ENCODE peak calls at places on chromosomes 7 and 10, in nine cellular contexts. One of them, this sample, is unnamed.

GRCh38 chr7:48255046-48255445 is 83.8 kb downstream of the ABCA13 start:
- DNase-seq in mucosa of descending colon: no peak
- DNase-seq in NCI-H1105: no peak
- DNase-seq in MCF 10A: peak; percentile 5
- DNase-seq in endothelial cell: no peak
- DNase-seq in T-helper 2 cell: no peak
- DNase-seq in SW480: no peak
- DNase-seq in stimulated activated naive B cell treated with anti-CD40 and anti-IgM and Interleukin-4, amounts not matched to agents 10 μg/mL and 1 μg/mL and 100 μg/mL, for 72 hours: no peak
- DNase-seq in left ventricle myocardium inferior: no peak
- DNase-seq in this sample: no peak

GRCh38 chr10:116947838-116948529 is 57.0 kb downstream of the SHTN1 start:
- DNase-seq in mucosa of descending colon: no peak
- DNase-seq in endothelial cell: peak; percentile 13
- DNase-seq in T-helper 2 cell: no peak
- DNase-seq in stimulated activated naive B cell treated with anti-CD40 and anti-IgM and Interleukin-4, amounts not matched to agents 10 μg/mL and 1 μg/mL and 100 μg/mL, for 72 hours: no peak
- DNase-seq in NCI-H1105: no peak
- DNase-seq in MCF 10A: peak; percentile 66
- DNase-seq in SW480: peak; percentile 56
- DNase-seq in left ventricle myocardium inferior: no peak
- DNase-seq in this sample: peak; percentile 3

GRCh38 chr7:3754488-3755365 is 453.7 kb downstream of the SDK1 start:
- DNase-seq in T-helper 2 cell: no peak
- DNase-seq in SW480: no peak
- DNase-seq in left ventricle myocardium inferior: no peak
- DNase-seq in stimulated activated naive B cell treated with anti-CD40 and anti-IgM and Interleukin-4, amounts not matched to agents 10 μg/mL and 1 μg/mL and 100 μg/mL, for 72 hours: no peak
- DNase-seq in NCI-H1105: peak; percentile 78
- DNase-seq in mucosa of descending colon: peak; percentile 4
- DNase-seq in endothelial cell: no peak
- DNase-seq in MCF 10A: no peak
- DNase-seq in this sample: peak; percentile 4

GRCh38 chr7:137816696-137817320 is 30.0 kb downstream of the DGKI start:
- DNase-seq in T-helper 2 cell: no peak
- DNase-seq in NCI-H1105: no peak
- DNase-seq in SW480: no peak
- DNase-seq in stimulated activated naive B cell treated with anti-CD40 and anti-IgM and Interleukin-4, amounts not matched to agents 10 μg/mL and 1 μg/mL and 100 μg/mL, for 72 hours: no peak
- DNase-seq in endothelial cell: no peak
- DNase-seq in MCF 10A: peak; percentile 17
- DNase-seq in left ventricle myocardium inferior: no peak
- DNase-seq in mucosa of descending colon: no peak
- DNase-seq in this sample: no peak

GRCh38 chr7:76340617-76341131 is 18.1 kb downstream of the YWHAG start:
- DNase-seq in left ventricle myocardium inferior: no peak
- DNase-seq in T-helper 2 cell: no peak
- DNase-seq in SW480: no peak
- DNase-seq in MCF 10A: peak; percentile 40
- DNase-seq in stimulated activated naive B cell treated with anti-CD40 and anti-IgM and Interleukin-4, amounts not matched to agents 10 μg/mL and 1 μg/mL and 100 μg/mL, for 72 hours: no peak
- DNase-seq in endothelial cell: no peak
- DNase-seq in NCI-H1105: no peak
- DNase-seq in mucosa of descending colon: no peak
- DNase-seq in this sample: no peak

GRCh38 chr10:119531067-119531466 is 11.5 kb downstream of the RGS10 start:
- DNase-seq in mucosa of descending colon: no peak
- DNase-seq in SW480: no peak
- DNase-seq in MCF 10A: no peak
- DNase-seq in stimulated activated naive B cell treated with anti-CD40 and anti-IgM and Interleukin-4, amounts not matched to agents 10 μg/mL and 1 μg/mL and 100 μg/mL, for 72 hours: no peak
- DNase-seq in T-helper 2 cell: no peak
- DNase-seq in endothelial cell: no peak
- DNase-seq in NCI-H1105: no peak
- DNase-seq in left ventricle myocardium inferior: no peak
- DNase-seq in this sample: no peak

GRCh38 chr7:44713680-44714335 is 34.8 kb upstream of the ZMIZ2 start:
- DNase-seq in SW480: no peak
- DNase-seq in mucosa of descending colon: no peak
- DNase-seq in MCF 10A: no peak
- DNase-seq in stimulated activated naive B cell treated with anti-CD40 and anti-IgM and Interleukin-4, amounts not matched to agents 10 μg/mL and 1 μg/mL and 100 μg/mL, for 72 hours: no peak
- DNase-seq in T-helper 2 cell: no peak
- DNase-seq in endothelial cell: no peak
- DNase-seq in left ventricle myocardium inferior: no peak
- DNase-seq in NCI-H1105: no peak
- DNase-seq in this sample: no peak

GRCh38 chr10:16105082-16105481 is 244.8 kb upstream of the MINDY3 start:
- DNase-seq in SW480: no peak
- DNase-seq in stimulated activated naive B cell treated with anti-CD40 and anti-IgM and Interleukin-4, amounts not matched to agents 10 μg/mL and 1 μg/mL and 100 μg/mL, for 72 hours: no peak
- DNase-seq in endothelial cell: no peak
- DNase-seq in T-helper 2 cell: no peak
- DNase-seq in left ventricle myocardium inferior: no peak
- DNase-seq in MCF 10A: peak; percentile 1
- DNase-seq in NCI-H1105: no peak
- DNase-seq in mucosa of descending colon: no peak
- DNase-seq in this sample: no peak

GRCh38 chr10:72310636-72311035 is 36.9 kb downstream of the DDIT4 start:
- DNase-seq in SW480: no peak
- DNase-seq in mucosa of descending colon: peak; percentile 29
- DNase-seq in NCI-H1105: no peak
- DNase-seq in T-helper 2 cell: no peak
- DNase-seq in MCF 10A: no peak
- DNase-seq in left ventricle myocardium inferior: no peak
- DNase-seq in endothelial cell: no peak
- DNase-seq in stimulated activated naive B cell treated with anti-CD40 and anti-IgM and Interleukin-4, amounts not matched to agents 10 μg/mL and 1 μg/mL and 100 μg/mL, for 72 hours: no peak
- DNase-seq in this sample: no peak

GRCh38 chr7:139769066-139769465 is 8.7 kb downstream of the HIPK2 start:
- DNase-seq in mucosa of descending colon: no peak
- DNase-seq in SW480: no peak
- DNase-seq in endothelial cell: no peak
- DNase-seq in left ventricle myocardium inferior: no peak
- DNase-seq in T-helper 2 cell: no peak
- DNase-seq in stimulated activated naive B cell treated with anti-CD40 and anti-IgM and Interleukin-4, amounts not matched to agents 10 μg/mL and 1 μg/mL and 100 μg/mL, for 72 hours: no peak
- DNase-seq in MCF 10A: no peak
- DNase-seq in NCI-H1105: no peak
- DNase-seq in this sample: no peak

GRCh38 chr7:101858437-101859385 is 41.3 kb downstream of the CUX1 start:
- DNase-seq in SW480: no peak
- DNase-seq in stimulated activated naive B cell treated with anti-CD40 and anti-IgM and Interleukin-4, amounts not matched to agents 10 μg/mL and 1 μg/mL and 100 μg/mL, for 72 hours: no peak
- DNase-seq in mucosa of descending colon: no peak
- DNase-seq in NCI-H1105: no peak
- DNase-seq in MCF 10A: no peak
- DNase-seq in T-helper 2 cell: no peak
- DNase-seq in endothelial cell: no peak
- DNase-seq in left ventricle myocardium inferior: no peak
- DNase-seq in this sample: no peak

GRCh38 chr10:75430000-75430763 is 1.2 kb upstream of the LRMDA start:
- DNase-seq in mucosa of descending colon: peak; percentile 52
- DNase-seq in endothelial cell: peak; percentile 66
- DNase-seq in stimulated activated naive B cell treated with anti-CD40 and anti-IgM and Interleukin-4, amounts not matched to agents 10 μg/mL and 1 μg/mL and 100 μg/mL, for 72 hours: no peak
- DNase-seq in left ventricle myocardium inferior: peak; percentile 67
- DNase-seq in SW480: peak; percentile 25
- DNase-seq in T-helper 2 cell: no peak
- DNase-seq in MCF 10A: peak; percentile 77
- DNase-seq in NCI-H1105: no peak
- DNase-seq in this sample: peak; percentile 56

GRCh38 chr7:80294321-80294720 is 159.7 kb downstream of the GNAI1 start:
- DNase-seq in endothelial cell: no peak
- DNase-seq in mucosa of descending colon: no peak
- DNase-seq in NCI-H1105: no peak
- DNase-seq in MCF 10A: no peak
- DNase-seq in T-helper 2 cell: no peak
- DNase-seq in stimulated activated naive B cell treated with anti-CD40 and anti-IgM and Interleukin-4, amounts not matched to agents 10 μg/mL and 1 μg/mL and 100 μg/mL, for 72 hours: no peak
- DNase-seq in SW480: no peak
- DNase-seq in left ventricle myocardium inferior: no peak
- DNase-seq in this sample: no peak

GRCh38 chr10:29163746-29164145 is 125.1 kb upstream of the LYZL1 start:
- DNase-seq in mucosa of descending colon: no peak
- DNase-seq in NCI-H1105: no peak
- DNase-seq in endothelial cell: no peak
- DNase-seq in MCF 10A: peak; percentile 66
- DNase-seq in left ventricle myocardium inferior: no peak
- DNase-seq in SW480: no peak
- DNase-seq in stimulated activated naive B cell treated with anti-CD40 and anti-IgM and Interleukin-4, amounts not matched to agents 10 μg/mL and 1 μg/mL and 100 μg/mL, for 72 hours: no peak
- DNase-seq in T-helper 2 cell: no peak
- DNase-seq in this sample: no peak

GRCh38 chr10:119270893-119271361 is 63.6 kb downstream of the GRK5 start:
- DNase-seq in SW480: peak; percentile 82
- DNase-seq in stimulated activated naive B cell treated with anti-CD40 and anti-IgM and Interleukin-4, amounts not matched to agents 10 μg/mL and 1 μg/mL and 100 μg/mL, for 72 hours: peak; percentile 34
- DNase-seq in MCF 10A: no peak
- DNase-seq in NCI-H1105: no peak
- DNase-seq in left ventricle myocardium inferior: peak; percentile 87
- DNase-seq in mucosa of descending colon: peak; percentile 84
- DNase-seq in endothelial cell: peak; percentile 28
- DNase-seq in T-helper 2 cell: peak; percentile 44
- DNase-seq in this sample: peak; percentile 98

GRCh38 chr7:91324663-91325062 is 60.4 kb downstream of the FZD1 start:
- DNase-seq in mucosa of descending colon: no peak
- DNase-seq in stimulated activated naive B cell treated with anti-CD40 and anti-IgM and Interleukin-4, amounts not matched to agents 10 μg/mL and 1 μg/mL and 100 μg/mL, for 72 hours: no peak
- DNase-seq in left ventricle myocardium inferior: no peak
- DNase-seq in T-helper 2 cell: no peak
- DNase-seq in NCI-H1105: no peak
- DNase-seq in endothelial cell: no peak
- DNase-seq in MCF 10A: no peak
- DNase-seq in SW480: no peak
- DNase-seq in this sample: no peak

GRCh38 chr7:24883632-24884013 is 96.4 kb downstream of the OSBPL3 start:
- DNase-seq in mucosa of descending colon: no peak
- DNase-seq in endothelial cell: no peak
- DNase-seq in stimulated activated naive B cell treated with anti-CD40 and anti-IgM and Interleukin-4, amounts not matched to agents 10 μg/mL and 1 μg/mL and 100 μg/mL, for 72 hours: no peak
- DNase-seq in T-helper 2 cell: no peak
- DNase-seq in MCF 10A: no peak
- DNase-seq in left ventricle myocardium inferior: no peak
- DNase-seq in SW480: no peak
- DNase-seq in NCI-H1105: no peak
- DNase-seq in this sample: no peak

GRCh38 chr10:71799785-71800453 is 26.6 kb upstream of the VSIR start:
- DNase-seq in endothelial cell: no peak
- DNase-seq in SW480: no peak
- DNase-seq in T-helper 2 cell: no peak
- DNase-seq in NCI-H1105: no peak
- DNase-seq in MCF 10A: peak; percentile 12
- DNase-seq in left ventricle myocardium inferior: no peak
- DNase-seq in stimulated activated naive B cell treated with anti-CD40 and anti-IgM and Interleukin-4, amounts not matched to agents 10 μg/mL and 1 μg/mL and 100 μg/mL, for 72 hours: no peak
- DNase-seq in mucosa of descending colon: peak; percentile 60
- DNase-seq in this sample: peak; percentile 80

GRCh38 chr10:110507303-110507702 is 9.6 kb downstream of the DUSP5 start:
- DNase-seq in endothelial cell: no peak
- DNase-seq in SW480: no peak
- DNase-seq in left ventricle myocardium inferior: no peak
- DNase-seq in MCF 10A: no peak
- DNase-seq in T-helper 2 cell: no peak
- DNase-seq in mucosa of descending colon: no peak
- DNase-seq in NCI-H1105: no peak
- DNase-seq in stimulated activated naive B cell treated with anti-CD40 and anti-IgM and Interleukin-4, amounts not matched to agents 10 μg/mL and 1 μg/mL and 100 μg/mL, for 72 hours: no peak
- DNase-seq in this sample: no peak

GRCh38 chr7:132061931-132062330 is 505.5 kb upstream of the PODXL start:
- DNase-seq in MCF 10A: peak; percentile 14
- DNase-seq in NCI-H1105: no peak
- DNase-seq in endothelial cell: no peak
- DNase-seq in left ventricle myocardium inferior: no peak
- DNase-seq in T-helper 2 cell: no peak
- DNase-seq in stimulated activated naive B cell treated with anti-CD40 and anti-IgM and Interleukin-4, amounts not matched to agents 10 μg/mL and 1 μg/mL and 100 μg/mL, for 72 hours: no peak
- DNase-seq in mucosa of descending colon: no peak
- DNase-seq in SW480: no peak
- DNase-seq in this sample: no peak

GRCh38 chr7:30771859-30772429 is 727 bp downstream of the MINDY4 start:
- DNase-seq in mucosa of descending colon: no peak
- DNase-seq in endothelial cell: peak; percentile 8
- DNase-seq in MCF 10A: peak; percentile 9
- DNase-seq in stimulated activated naive B cell treated with anti-CD40 and anti-IgM and Interleukin-4, amounts not matched to agents 10 μg/mL and 1 μg/mL and 100 μg/mL, for 72 hours: peak; percentile 4
- DNase-seq in left ventricle myocardium inferior: no peak
- DNase-seq in SW480: no peak
- DNase-seq in NCI-H1105: no peak
- DNase-seq in T-helper 2 cell: no peak
- DNase-seq in this sample: no peak

GRCh38 chr7:144454256-144455039 is 51.0 kb upstream of the NOBOX start:
- DNase-seq in mucosa of descending colon: no peak
- DNase-seq in SW480: no peak
- DNase-seq in MCF 10A: peak; percentile 4
- DNase-seq in left ventricle myocardium inferior: no peak
- DNase-seq in T-helper 2 cell: no peak
- DNase-seq in endothelial cell: no peak
- DNase-seq in stimulated activated naive B cell treated with anti-CD40 and anti-IgM and Interleukin-4, amounts not matched to agents 10 μg/mL and 1 μg/mL and 100 μg/mL, for 72 hours: no peak
- DNase-seq in NCI-H1105: no peak
- DNase-seq in this sample: peak; percentile 19

GRCh38 chr7:20407585-20408466 is 77.1 kb downstream of the ITGB8 start:
- DNase-seq in stimulated activated naive B cell treated with anti-CD40 and anti-IgM and Interleukin-4, amounts not matched to agents 10 μg/mL and 1 μg/mL and 100 μg/mL, for 72 hours: no peak
- DNase-seq in left ventricle myocardium inferior: peak; percentile 80
- DNase-seq in MCF 10A: peak; percentile 84
- DNase-seq in T-helper 2 cell: no peak
- DNase-seq in mucosa of descending colon: peak; percentile 32
- DNase-seq in NCI-H1105: peak; percentile 96
- DNase-seq in endothelial cell: no peak
- DNase-seq in SW480: peak; percentile 33
- DNase-seq in this sample: peak; percentile 66

GRCh38 chr7:158473238-158473637 is 114.4 kb downstream of the PTPRN2 start:
- DNase-seq in T-helper 2 cell: no peak
- DNase-seq in mucosa of descending colon: peak; percentile 10
- DNase-seq in stimulated activated naive B cell treated with anti-CD40 and anti-IgM and Interleukin-4, amounts not matched to agents 10 μg/mL and 1 μg/mL and 100 μg/mL, for 72 hours: no peak
- DNase-seq in left ventricle myocardium inferior: no peak
- DNase-seq in endothelial cell: no peak
- DNase-seq in NCI-H1105: no peak
- DNase-seq in SW480: no peak
- DNase-seq in MCF 10A: no peak
- DNase-seq in this sample: no peak

GRCh38 chr10:12512292-12513002 is 163.1 kb downstream of the CAMK1D start:
- DNase-seq in endothelial cell: no peak
- DNase-seq in NCI-H1105: no peak
- DNase-seq in MCF 10A: no peak
- DNase-seq in stimulated activated naive B cell treated with anti-CD40 and anti-IgM and Interleukin-4, amounts not matched to agents 10 μg/mL and 1 μg/mL and 100 μg/mL, for 72 hours: no peak
- DNase-seq in T-helper 2 cell: no peak
- DNase-seq in SW480: no peak
- DNase-seq in mucosa of descending colon: no peak
- DNase-seq in left ventricle myocardium inferior: no peak
- DNase-seq in this sample: no peak

GRCh38 chr10:7626283-7626682 is 40.5 kb downstream of the ITIH5 start:
- DNase-seq in endothelial cell: no peak
- DNase-seq in stimulated activated naive B cell treated with anti-CD40 and anti-IgM and Interleukin-4, amounts not matched to agents 10 μg/mL and 1 μg/mL and 100 μg/mL, for 72 hours: no peak
- DNase-seq in left ventricle myocardium inferior: no peak
- DNase-seq in SW480: no peak
- DNase-seq in NCI-H1105: no peak
- DNase-seq in T-helper 2 cell: no peak
- DNase-seq in MCF 10A: peak; percentile 42
- DNase-seq in mucosa of descending colon: no peak
- DNase-seq in this sample: no peak

GRCh38 chr7:19368540-19368939 is 223.3 kb upstream of the FERD3L start:
- DNase-seq in MCF 10A: no peak
- DNase-seq in T-helper 2 cell: no peak
- DNase-seq in SW480: no peak
- DNase-seq in NCI-H1105: no peak
- DNase-seq in endothelial cell: no peak
- DNase-seq in left ventricle myocardium inferior: no peak
- DNase-seq in stimulated activated naive B cell treated with anti-CD40 and anti-IgM and Interleukin-4, amounts not matched to agents 10 μg/mL and 1 μg/mL and 100 μg/mL, for 72 hours: no peak
- DNase-seq in mucosa of descending colon: no peak
- DNase-seq in this sample: no peak

GRCh38 chr10:59265140-59265539 is 88.7 kb downstream of the PHYHIPL start:
- DNase-seq in SW480: no peak
- DNase-seq in endothelial cell: no peak
- DNase-seq in stimulated activated naive B cell treated with anti-CD40 and anti-IgM and Interleukin-4, amounts not matched to agents 10 μg/mL and 1 μg/mL and 100 μg/mL, for 72 hours: no peak
- DNase-seq in NCI-H1105: no peak
- DNase-seq in MCF 10A: peak; percentile 6
- DNase-seq in T-helper 2 cell: no peak
- DNase-seq in mucosa of descending colon: no peak
- DNase-seq in left ventricle myocardium inferior: no peak
- DNase-seq in this sample: no peak

GRCh38 chr10:60209874-60210584 is 179.6 kb downstream of the ANK3 start:
- DNase-seq in MCF 10A: no peak
- DNase-seq in endothelial cell: no peak
- DNase-seq in left ventricle myocardium inferior: no peak
- DNase-seq in SW480: no peak
- DNase-seq in mucosa of descending colon: no peak
- DNase-seq in NCI-H1105: no peak
- DNase-seq in stimulated activated naive B cell treated with anti-CD40 and anti-IgM and Interleukin-4, amounts not matched to agents 10 μg/mL and 1 μg/mL and 100 μg/mL, for 72 hours: no peak
- DNase-seq in T-helper 2 cell: no peak
- DNase-seq in this sample: no peak

GRCh38 chr7:142248166-142249160 is 9.4 kb downstream of the PRSS58 start:
- DNase-seq in SW480: no peak
- DNase-seq in left ventricle myocardium inferior: no peak
- DNase-seq in MCF 10A: no peak
- DNase-seq in T-helper 2 cell: no peak
- DNase-seq in NCI-H1105: no peak
- DNase-seq in mucosa of descending colon: no peak
- DNase-seq in stimulated activated naive B cell treated with anti-CD40 and anti-IgM and Interleukin-4, amounts not matched to agents 10 μg/mL and 1 μg/mL and 100 μg/mL, for 72 hours: no peak
- DNase-seq in endothelial cell: no peak
- DNase-seq in this sample: no peak

GRCh38 chr10:132910186-132910880 is 32.0 kb downstream of the CFAP46 start:
- DNase-seq in endothelial cell: no peak
- DNase-seq in left ventricle myocardium inferior: no peak
- DNase-seq in stimulated activated naive B cell treated with anti-CD40 and anti-IgM and Interleukin-4, amounts not matched to agents 10 μg/mL and 1 μg/mL and 100 μg/mL, for 72 hours: no peak
- DNase-seq in MCF 10A: no peak
- DNase-seq in T-helper 2 cell: no peak
- DNase-seq in mucosa of descending colon: no peak
- DNase-seq in NCI-H1105: no peak
- DNase-seq in SW480: no peak
- DNase-seq in this sample: no peak